ENCODE peak calls at places on chromosomes 2 and 18, in seven cellular contexts. J is GM23338, A is upper lobe of left lung, Q is transverse colon, O is GM12878, X is HepG2, D is H1. S is an unnamed sample.

GRCh38 chr2:188788621-188789020 is 185.6 kb upstream of the COL3A1 start:
- DNase-seq in J (no peak), X (no peak), A (peak; percentile 21), O (no peak), D (no peak), Q (peak; percentile 48), S (peak; percentile 74)

GRCh38 chr18:59249186-59249774 is 24.0 kb downstream of the RAX start:
- DNase-seq in X (peak; percentile 58), O (no peak), A (no peak), Q (peak; percentile 38), D (no peak), J (peak; percentile 83), S (no peak)

GRCh38 chr2:14944562-14945346 is 312.2 kb downstream of the LRATD1 start:
- DNase-seq in J (peak; percentile 80), D (peak; percentile 39), A (no peak), Q (no peak), X (peak; percentile 58), O (no peak), S (no peak)

GRCh38 chr2:241802806-241803318 is 6.1 kb upstream of the NEU4 start:
- DNase-seq in X (no peak), A (no peak), J (no peak), Q (no peak), O (no peak), D (no peak), S (no peak)

GRCh38 chr18:57900906-57901305 is 97.8 kb upstream of the ATP8B1 start:
- DNase-seq in D (no peak), Q (no peak), A (no peak), X (no peak), J (no peak), O (no peak), S (no peak)

GRCh38 chr2:174546519-174547506 is 50.8 kb downstream of the WIPF1 start:
- DNase-seq in A (no peak), J (peak; percentile 82), O (no peak), D (peak; percentile 38), Q (no peak), X (peak; percentile 38), S (no peak)

GRCh38 chr18:50410008-50410407 is 35.2 kb downstream of the SKA1 start:
- DNase-seq in Q (no peak), D (no peak), O (no peak), A (no peak), J (peak; percentile 27), X (no peak), S (no peak)

GRCh38 chr2:86073225-86073624 is 32.5 kb downstream of the POLR1A start:
- DNase-seq in X (no peak), A (no peak), J (no peak), D (no peak), Q (no peak), O (no peak), S (no peak)

GRCh38 chr2:19989681-19990415 is at the start of gene WDR35:
- DNase-seq in Q (peak; percentile 93), X (peak; percentile 90), O (peak; percentile 53), D (peak; percentile 75), A (peak; percentile 93), J (peak; percentile 97), S (peak; percentile 89)

GRCh38 chr2:37167636-37168182 is 10.9 kb upstream of the EIF2AK2 start:
- DNase-seq in X (no peak), A (no peak), O (no peak), J (no peak), Q (no peak), D (no peak), S (no peak)
- H3K27ac ChIP-seq in X (no peak overlapping the region), A (no peak overlapping the region), O (no peak overlapping the region), J (no peak overlapping the region), Q (no peak overlapping the region), D (no peak overlapping the region), S (no peak overlapping the region)

DNA sequence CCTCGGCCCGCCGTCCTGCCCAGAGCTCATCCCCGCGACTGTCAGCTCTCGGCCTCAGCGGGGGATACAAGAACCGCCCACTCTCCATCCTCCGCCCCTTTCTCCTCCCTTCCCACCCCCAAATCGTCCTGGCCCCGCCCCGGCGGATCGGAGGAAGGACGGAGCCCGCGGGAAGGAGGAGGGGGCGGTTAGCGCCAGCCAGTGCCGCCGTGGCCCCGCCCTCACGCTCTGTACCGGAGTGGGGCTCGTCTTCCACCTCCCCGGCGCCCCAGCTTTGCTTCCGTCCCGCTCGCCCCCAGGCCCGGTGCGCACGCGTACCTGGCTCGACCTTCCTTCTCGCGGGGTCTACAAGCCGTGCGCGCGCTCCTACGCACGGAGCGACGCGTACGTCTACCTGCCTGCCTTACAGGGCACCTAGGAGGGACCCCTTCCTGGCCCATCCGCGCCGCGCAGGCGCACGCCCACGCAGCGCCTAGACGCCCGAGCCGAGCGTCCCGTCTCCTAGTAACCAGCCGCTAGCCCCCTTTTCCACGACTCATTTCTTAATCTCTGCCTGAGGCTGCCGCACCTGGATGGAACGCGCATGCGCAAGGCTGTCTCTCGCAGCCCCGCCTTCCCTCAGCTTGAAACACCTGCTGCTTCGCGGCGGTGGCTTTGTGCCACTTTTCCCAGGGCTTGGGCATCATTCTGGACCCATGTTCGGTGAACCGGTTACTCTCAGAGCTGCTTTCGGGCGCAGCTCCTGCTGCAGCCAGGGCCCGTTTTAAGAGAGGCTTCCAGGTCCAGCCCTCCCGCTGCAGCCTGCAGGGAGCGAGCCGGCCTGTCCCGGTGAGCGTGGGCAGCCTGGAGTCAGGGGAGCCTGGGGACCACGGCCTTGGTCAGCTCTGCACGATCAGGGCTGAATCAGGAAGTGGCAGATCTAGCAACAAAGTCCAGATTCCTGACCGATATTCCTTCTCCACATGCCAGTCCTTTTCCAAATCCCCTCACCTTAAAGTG is at the start of gene C2orf15:
- DNase-seq in Q (peak; percentile 98), O (peak; percentile 80), J (peak; percentile 96), A (peak; percentile 97), X (peak; percentile 94), D (peak; percentile 86), S (peak; percentile 96)
- TF ChIP-seq POLR2AphosphoS5 in Q (peak; percentile 96), O (peak; percentile 15), J (peak; percentile 81), A (peak; percentile 93), X (peak; percentile 98), D (peak; percentile 50), S (no peak)

GRCh38 chr2:98504386-98505109 is 59.9 kb downstream of the INPP4A start:
- DNase-seq in O (no peak), X (no peak), J (no peak), D (no peak), A (no peak), Q (no peak), S (no peak)

GRCh38 chr2:98503481-98504096 is 58.9 kb downstream of the INPP4A start:
- DNase-seq in Q (no peak), O (no peak), X (no peak), A (no peak), D (no peak), J (no peak), S (no peak)

GRCh38 chr2:98501223-98501622 is 56.6 kb downstream of the INPP4A start:
- DNase-seq in J (no peak), Q (no peak), D (no peak), A (no peak), X (no peak), O (no peak), S (no peak)

GRCh38 chr2:98501896-98502295 is 57.2 kb downstream of the INPP4A start:
- DNase-seq in D (no peak), O (no peak), Q (no peak), X (no peak), J (no peak), A (no peak), S (no peak)

GRCh38 chr2:98502556-98503335 is 58.1 kb downstream of the INPP4A start:
- DNase-seq in O (no peak), J (no peak), Q (no peak), D (no peak), X (no peak), A (no peak), S (no peak)
- H3K4me1 ChIP-seq in O (peaks cover 28% of the 10 kb centered on the region), J (no peaks in the 10 kb centered on the region), Q (peaks cover 30% of the 10 kb centered on the region), D (peaks cover 3% of the 10 kb centered on the region), X (no peaks in the 10 kb centered on the region), A (peaks cover 43% of the 10 kb centered on the region), S (peaks cover 38% of the 10 kb centered on the region)

DNA sequence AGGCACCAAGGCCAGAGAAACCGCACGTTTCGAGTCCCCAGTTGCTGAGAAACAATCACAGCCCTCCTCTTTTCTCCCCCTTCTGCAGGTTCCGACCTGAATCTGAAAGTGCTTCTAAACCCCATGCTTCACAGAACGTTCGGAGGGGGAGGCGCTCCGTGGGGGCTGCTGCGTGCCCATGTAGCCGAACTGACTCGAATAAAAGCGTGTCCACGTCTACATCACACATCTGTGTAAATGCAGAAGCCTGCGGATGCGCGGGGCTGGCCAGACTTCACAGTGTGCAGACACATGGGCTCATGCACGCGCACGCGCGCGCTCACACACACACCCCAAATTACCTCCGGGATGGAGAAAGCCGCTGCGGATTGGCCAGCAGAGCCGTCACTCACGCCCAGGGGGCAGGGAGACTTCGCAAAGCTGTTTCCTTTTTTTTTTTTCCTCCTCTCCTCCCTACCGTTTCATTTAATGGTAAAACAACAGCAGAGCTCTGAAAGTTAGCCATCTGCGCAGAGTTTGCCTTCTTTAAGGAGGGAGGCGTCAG is 2.3 kb downstream of the ZNF516 start:
- DNase-seq in J (peak; percentile 99), Q (peak; percentile 99), A (peak; percentile 99), O (peak; percentile 94), D (peak; percentile 93), X (peak; percentile 95), S (peak; percentile 100)
- H3K27ac ChIP-seq in J (no peak overlapping the region), Q (peak overlapping the region; percentile 95), A (peak overlapping the region; percentile 78), O (peak overlapping the region; percentile 79), D (no peak overlapping the region), X (peak overlapping the region; percentile 100), S (peak overlapping the region; percentile 90)